ENCODE peak calls at places on chromosome 12, in six cellular contexts. L is Calu3, R is Caco-2, J is uterus, N is A549, M is endothelial cell of umbilical vein. F is an unnamed sample.

GRCh38 chr12:69985656-69986055 is 160.6 kb downstream of the MYRFL start:
- DNase-seq in L (peak), R (peak), J (no peak), N (peak), M (no peak), F (no peak)

GRCh38 chr12:112740387-112740934 is 51.1 kb upstream of the RPH3A start:
- DNase-seq in L (no peak), R (no peak), J (no peak), N (no peak), M (no peak), F (no peak)

GRCh38 chr12:28040251-28040650 is 67.7 kb upstream of the PTHLH start:
- DNase-seq in L (no peak), R (no peak), J (no peak), N (no peak), M (no peak), F (no peak)

GRCh38 chr12:124388679-124389536 is 94.0 kb downstream of the RFLNA start:
- DNase-seq in L (no peak), R (no peak), J (peak), N (peak), M (peak), F (peak)

GRCh38 chr12:51471465-51471864 is 46.8 kb downstream of the SLC4A8 start:
- DNase-seq in L (no peak), R (no peak), J (no peak), N (no peak), M (peak), F (no peak)

GRCh38 chr12:44876554-44877275 is 600 bp upstream of the NELL2 start:
- DNase-seq in L (peak), R (peak), J (no peak), N (peak), M (no peak), F (no peak)

GRCh38 chr12:66241061-66242043 is 52.3 kb downstream of the IRAK3 start:
- DNase-seq in L (no peak), R (no peak), J (no peak), N (peak), M (no peak), F (no peak)

GRCh38 chr12:55899035-55899434 is 28.7 kb downstream of the PYM1 start:
- DNase-seq in L (no peak), R (no peak), J (no peak), N (no peak), M (no peak), F (no peak)

GRCh38 chr12:106245767-106246166 is 2.1 kb downstream of the CKAP4 start:
- DNase-seq in L (peak), R (no peak), J (peak), N (peak), M (peak), F (no peak)

GRCh38 chr12:53161119-53161911 is 19.2 kb upstream of the ZNF740 start:
- DNase-seq in L (no peak), R (no peak), J (no peak), N (no peak), M (no peak), F (no peak)

GRCh38 chr12:48001426-48002178 is 2.7 kb downstream of the COL2A1 start:
- DNase-seq in L (peak), R (peak), J (no peak), N (no peak), M (peak), F (no peak)

GRCh38 chr12:12384601-12385321 is 27.9 kb downstream of the BORCS5 start:
- DNase-seq in L (no peak), R (peak), J (no peak), N (no peak), M (no peak), F (peak)

GRCh38 chr12:27517532-27517931 is 6.5 kb upstream of the PPFIBP1 start:
- DNase-seq in L (no peak), R (no peak), J (no peak), N (no peak), M (no peak), F (no peak)

GRCh38 chr12:93086288-93086727 is 157.2 kb upstream of the EEA1 start:
- DNase-seq in L (no peak), R (no peak), J (no peak), N (no peak), M (no peak), F (no peak)

GRCh38 chr12:51593539-51593938 is 2.5 kb downstream of the SCN8A start:
- DNase-seq in L (peak), R (peak), J (no peak), N (no peak), M (peak), F (no peak)

GRCh38 chr12:105765053-105766019 is 373.4 kb downstream of the NUAK1 start:
- DNase-seq in L (no peak), R (no peak), J (no peak), N (no peak), M (no peak), F (no peak)

GRCh38 chr12:50070314-50071060 is 13.1 kb downstream of the ASIC1 start:
- DNase-seq in L (peak), R (peak), J (peak), N (peak), M (peak), F (peak)

GRCh38 chr12:46027172-46027571 is 36.8 kb upstream of the SCAF11 start:
- DNase-seq in L (no peak), R (no peak), J (no peak), N (no peak), M (no peak), F (no peak)

GRCh38 chr12:54048694-54049093 is 4.9 kb upstream of the HOXC4 start:
- DNase-seq in L (no peak), R (no peak), J (no peak), N (no peak), M (no peak), F (no peak)

GRCh38 chr12:130613831-130614230 is 102.3 kb downstream of the RIMBP2 start:
- DNase-seq in L (no peak), R (no peak), J (no peak), N (no peak), M (no peak), F (no peak)

GRCh38 chr12:116370004-116370404 is 92.5 kb upstream of the MED13L start:
- DNase-seq in L (no peak), R (no peak), J (no peak), N (peak), M (no peak), F (no peak)

GRCh38 chr12:78470354-78471195 is 394.0 kb upstream of the SYT1 start:
- DNase-seq in L (peak), R (peak), J (no peak), N (peak), M (peak), F (no peak)

GRCh38 chr12:113479578-113480335 is 8.1 kb upstream of the LHX5 start:
- DNase-seq in L (no peak), R (peak), J (no peak), N (no peak), M (peak), F (no peak)

GRCh38 chr12:12510141-12510540 is 52.5 kb downstream of the DUSP16 start:
- DNase-seq in L (no peak), R (no peak), J (no peak), N (no peak), M (no peak), F (no peak)

GRCh38 chr12:54001283-54002187 is 1.6 kb downstream of the HOXC9 start:
- DNase-seq in L (no peak), R (no peak), J (no peak), N (no peak), M (no peak), F (no peak)

GRCh38 chr12:1318327-1319031 is 275.9 kb downstream of the FBXL14 start:
- DNase-seq in L (peak), R (no peak), J (peak), N (no peak), M (no peak), F (no peak)

GRCh38 chr12:92136883-92137582 is 8.6 kb downstream of the BTG1 start:
- DNase-seq in L (peak), R (no peak), J (no peak), N (peak), M (peak), F (no peak)

GRCh38 chr12:57127710-57128518 is at the start of gene LRP1:
- DNase-seq in L (peak), R (peak), J (peak), N (peak), M (peak), F (peak)

GRCh38 chr12:85509857-85510256 is 229.8 kb downstream of the ALX1 start:
- DNase-seq in L (no peak), R (no peak), J (no peak), N (no peak), M (no peak), F (no peak)

GRCh38 chr12:125538800-125539199 is 473.6 kb downstream of the AACS start:
- DNase-seq in L (no peak), R (no peak), J (no peak), N (no peak), M (no peak), F (no peak)

GRCh38 chr12:47817272-47818006 is 2.3 kb downstream of the HDAC7 start:
- DNase-seq in L (no peak), R (no peak), J (no peak), N (no peak), M (no peak), F (no peak)

GRCh38 chr12:29863665-29864064 is 79.9 kb upstream of the TMTC1 start:
- DNase-seq in L (no peak), R (no peak), J (no peak), N (no peak), M (no peak), F (no peak)

DNA sequence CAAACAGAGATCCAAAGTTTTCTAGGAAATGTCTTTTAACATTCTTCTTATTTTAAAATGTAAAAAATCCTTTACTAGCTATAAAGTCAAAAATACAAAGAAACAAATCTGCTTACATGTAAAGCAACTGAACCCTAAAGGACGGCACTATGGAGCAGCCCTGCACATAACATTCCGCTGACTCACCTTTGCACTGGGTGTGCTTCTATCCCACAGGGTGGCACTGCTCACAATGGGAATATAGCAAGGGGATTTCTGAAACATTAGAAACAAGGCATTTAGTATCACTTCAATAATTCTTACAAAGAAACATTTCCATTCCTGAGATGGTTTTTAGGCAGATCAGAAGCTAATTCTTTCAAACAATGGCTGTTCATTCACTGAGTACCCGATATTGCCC is 94.3 kb downstream of the C12orf42 start:
- DNase-seq in L (peak), R (peak), J (no peak), N (peak), M (no peak), F (no peak)
- TF ChIP-seq CTCF in L (no peak), R (no peak), J (no peak), N (no peak), M (no peak), F (no peak)

GRCh38 chr12:95516757-95517156 is 34.5 kb downstream of the USP44 start:
- DNase-seq in L (no peak), R (no peak), J (no peak), N (no peak), M (no peak), F (no peak)

GRCh38 chr12:95520825-95521224 is 30.5 kb downstream of the USP44 start:
- DNase-seq in L (no peak), R (no peak), J (no peak), N (no peak), M (no peak), F (no peak)

GRCh38 chr12:95522692-95523091 is 28.6 kb downstream of the USP44 start:
- DNase-seq in L (no peak), R (no peak), J (no peak), N (no peak), M (no peak), F (no peak)

GRCh38 chr12:95515197-95515596 is 36.1 kb downstream of the USP44 start:
- DNase-seq in L (no peak), R (no peak), J (no peak), N (no peak), M (no peak), F (no peak)

GRCh38 chr12:95518976-95519375 is 32.3 kb downstream of the USP44 start:
- DNase-seq in L (no peak), R (no peak), J (no peak), N (no peak), M (no peak), F (no peak)
- TF ChIP-seq CTCF in L (no peak), R (no peak), J (no peak), N (no peak), M (no peak), F (no peak)

GRCh38 chr12:132527186-132527882 is 37.4 kb downstream of the FBRSL1 start:
- DNase-seq in L (no peak), R (no peak), J (no peak), N (no peak), M (no peak), F (no peak)
- TF ChIP-seq CTCF in L (no peak), R (no peak), J (no peak), N (no peak), M (no peak), F (no peak)

GRCh38 chr12:20175704-20176388 is 192.5 kb upstream of the PDE3A start:
- DNase-seq in L (no peak), R (peak), J (no peak), N (peak), M (no peak), F (no peak)

GRCh38 chr12:20174776-20175175 is 193.6 kb upstream of the PDE3A start:
- DNase-seq in L (no peak), R (no peak), J (no peak), N (no peak), M (no peak), F (no peak)
- TF ChIP-seq CTCF in L (no peak), R (no peak), J (no peak), N (no peak), M (no peak), F (no peak)

DNA sequence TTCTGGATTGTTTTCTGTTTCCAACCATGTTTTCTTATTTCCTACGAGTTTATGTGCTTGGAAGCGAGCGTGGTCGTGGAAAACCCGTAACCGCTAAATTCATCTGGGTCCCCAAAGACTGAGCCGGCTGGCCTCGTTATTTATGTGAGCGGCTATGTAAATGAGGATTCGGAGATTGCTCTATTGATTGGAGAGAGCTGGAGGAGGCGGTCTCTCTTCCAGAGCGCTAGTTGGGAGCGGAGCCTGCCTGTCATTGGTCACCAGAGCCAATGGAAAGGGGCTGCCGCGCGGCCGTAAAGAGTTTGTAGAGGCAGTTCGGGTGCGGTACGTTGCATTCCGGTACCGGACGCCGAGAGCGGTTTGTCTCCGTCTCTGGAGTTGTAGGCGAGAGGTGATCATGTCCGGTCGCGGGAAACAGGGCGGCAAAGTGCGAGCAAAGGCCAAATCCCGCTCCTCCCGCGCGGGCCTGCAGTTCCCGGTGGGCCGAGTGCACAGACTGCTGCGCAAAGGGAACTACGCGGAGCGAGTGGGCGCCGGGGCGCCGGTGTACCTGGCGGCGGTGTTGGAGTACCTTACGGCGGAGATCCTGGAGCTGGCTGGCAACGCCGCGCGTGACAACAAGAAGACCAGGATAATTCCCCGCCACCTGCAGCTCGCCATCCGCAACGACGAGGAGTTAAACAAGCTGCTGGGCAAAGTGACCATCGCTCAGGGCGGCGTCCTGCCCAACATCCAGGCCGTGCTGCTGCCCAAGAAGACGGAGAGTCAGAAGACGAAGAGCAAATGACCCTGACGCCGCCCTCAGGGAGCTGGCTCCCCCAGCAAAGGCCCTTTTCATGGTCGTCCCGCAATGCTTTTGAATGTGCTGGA is 29.0 kb downstream of the WBP11 start:
- DNase-seq in L (peak), R (peak), J (peak), N (peak), M (peak), F (peak)
- TF ChIP-seq CTCF in L (no peak), R (no peak), J (peak), N (no peak), M (no peak), F (no peak)

DNA sequence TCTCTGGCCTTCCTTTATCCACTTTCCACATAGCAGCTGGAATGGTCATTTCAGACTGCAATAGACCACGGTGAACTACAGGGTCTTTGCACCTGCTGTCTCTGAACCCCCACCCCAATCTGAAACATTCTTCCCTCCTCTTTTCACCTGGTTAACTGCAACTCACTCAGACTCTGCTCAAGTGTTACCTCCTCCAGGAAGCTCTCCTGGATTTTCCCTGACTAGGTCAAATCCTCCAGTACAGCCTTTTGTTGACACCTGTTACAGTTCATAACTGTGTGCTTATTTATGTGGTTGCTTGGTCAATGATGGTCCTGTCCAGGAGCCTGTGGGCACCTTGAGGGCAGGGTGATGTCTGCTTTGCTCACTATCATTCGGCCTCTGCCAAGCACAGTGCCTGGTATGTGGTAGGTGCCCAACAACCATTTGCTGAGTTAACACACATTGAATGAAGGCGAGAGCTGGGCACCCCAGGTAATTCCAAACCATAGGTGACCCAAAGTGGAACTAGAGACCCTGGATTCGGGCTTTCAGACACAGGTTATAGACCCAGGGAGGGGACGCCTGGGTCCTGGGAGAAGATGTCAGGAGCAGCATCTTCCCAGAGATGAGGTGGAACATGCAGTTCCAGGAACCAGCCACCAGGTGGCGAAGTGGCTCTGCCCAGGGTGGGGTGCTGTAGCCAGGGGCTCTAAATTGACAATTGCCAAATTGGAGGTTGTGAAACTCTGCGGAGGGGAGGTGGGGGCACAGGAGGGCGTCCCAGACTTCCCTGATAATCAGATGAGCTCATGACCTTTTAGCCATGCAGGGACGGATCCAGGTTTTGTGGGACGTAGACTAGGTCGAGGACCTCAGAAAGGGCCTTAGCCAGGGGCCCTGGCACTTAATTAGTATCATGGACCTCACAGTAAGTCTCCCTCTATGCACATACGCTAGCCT is 28.1 kb downstream of the TRPV4 start:
- DNase-seq in L (peak), R (peak), J (peak), N (peak), M (peak), F (peak)
- TF ChIP-seq CTCF in L (peak), R (peak), J (peak), N (peak), M (peak), F (peak)

DNA sequence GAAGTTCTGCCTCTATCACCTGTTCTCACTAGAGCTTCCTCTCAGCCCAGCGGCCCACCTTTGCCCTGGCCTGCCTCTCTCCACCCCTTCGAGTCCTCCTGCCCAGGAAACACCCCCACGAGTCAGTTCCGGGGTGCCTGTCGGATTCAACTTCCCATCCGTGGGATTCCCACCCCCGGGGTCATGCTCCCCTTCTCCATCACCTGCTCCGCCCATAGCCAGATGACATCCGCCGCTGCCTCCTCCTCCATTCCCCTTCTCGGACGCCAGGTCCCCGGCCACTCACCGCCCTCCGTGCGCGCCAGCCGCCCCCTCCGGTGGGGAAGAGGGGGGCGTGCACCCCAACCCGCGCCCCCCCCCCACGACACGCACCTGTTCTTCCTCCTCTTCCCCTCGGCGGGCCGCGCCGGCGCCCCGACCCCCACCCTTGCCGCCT is 758 bp downstream of the SPPL3 start:
- DNase-seq in L (peak), R (peak), J (peak), N (peak), M (peak), F (peak)
- TF ChIP-seq CTCF in L (no peak), R (no peak), J (no peak), N (no peak), M (no peak), F (no peak)